ENCODE peak calls at places on chromosomes 5 and 9, in nine cellular contexts. G, B, K, L, M, W, Q, A and J are unnamed samples.

GRCh38 chr5:56607074-56607473 is 208.3 kb upstream of the MAP3K1 start:
- DNase-seq in G (peak; percentile 50), B (no peak), K (no peak), L (no peak), M (no peak), W (no peak), Q (no peak), A (no peak), J (no peak)

GRCh38 chr5:107388111-107388861 is 282.5 kb downstream of the EFNA5 start:
- DNase-seq in G (peak; percentile 83), B (peak; percentile 61), K (no peak), L (no peak), M (no peak), W (no peak), Q (no peak), A (no peak), J (no peak)

GRCh38 chr5:134708301-134708700 is 30.0 kb upstream of the CAMLG start:
- DNase-seq in G (peak; percentile 8), B (no peak), K (no peak), L (no peak), M (no peak), W (no peak), Q (no peak), A (no peak), J (no peak)

GRCh38 chr9:15213249-15213648 is 93.8 kb downstream of the TTC39B start:
- DNase-seq in G (no peak), B (no peak), K (no peak), L (no peak), M (no peak), W (no peak), Q (no peak), A (no peak), J (no peak)

GRCh38 chr9:91166796-91167366 is 194.8 kb downstream of the AUH start:
- DNase-seq in G (peak; percentile 75), B (no peak), K (no peak), L (no peak), M (no peak), W (no peak), Q (peak; percentile 46), A (no peak), J (no peak)

GRCh38 chr9:133107245-133107722 is 13.8 kb downstream of the RALGDS start:
- DNase-seq in G (no peak), B (no peak), K (peak; percentile 3), L (no peak), M (no peak), W (no peak), Q (no peak), A (no peak), J (peak; percentile 12)

GRCh38 chr9:96062051-96062450 is 186.6 kb downstream of the ERCC6L2 start:
- DNase-seq in G (no peak), B (no peak), K (no peak), L (no peak), M (no peak), W (no peak), Q (no peak), A (no peak), J (no peak)

GRCh38 chr5:998975-999501 is 9.6 kb upstream of the NKD2 start:
- DNase-seq in G (no peak), B (no peak), K (no peak), L (no peak), M (no peak), W (no peak), Q (peak; percentile 61), A (no peak), J (peak; percentile 17)

GRCh38 chr5:105475401-105475800 is 1912.8 kb upstream of the NUDT12 start:
- DNase-seq in G (no peak), B (no peak), K (no peak), L (no peak), M (no peak), W (no peak), Q (no peak), A (no peak), J (peak; percentile 47)